ENCODE peak calls at places on chromosomes 4 and X, in ten cellular contexts. D, S, C, E, F, H, W, U, P and B are unnamed samples.

GRCh38 chr4:13289391-13289790 is 194.7 kb downstream of the RAB28 start:
- DNase-seq in D (no peak), S (no peak), C (no peak), E (no peak), F (peak; percentile 36), H (no peak), W (no peak), U (peak; percentile 85), P (no peak), B (peak; percentile 55)

GRCh38 chr4:92210906-92211305 is 92.9 kb upstream of the GRID2 start:
- DNase-seq in D (no peak), S (no peak), C (no peak), E (no peak), F (no peak), H (no peak), W (no peak), U (no peak), P (no peak), B (no peak)

GRCh38 chr4:150960818-150961217 is 54.3 kb downstream of the LRBA start:
- DNase-seq in D (peak; percentile 37), S (no peak), C (no peak), E (no peak), F (peak; percentile 31), H (no peak), W (no peak), U (peak; percentile 73), P (peak; percentile 15), B (no peak)

GRCh38 chr4:165765053-165765452 is 108.0 kb upstream of the TLL1 start:
- DNase-seq in D (no peak), S (no peak), C (no peak), E (no peak), F (no peak), H (no peak), W (no peak), U (peak; percentile 15), P (no peak), B (no peak)

GRCh38 chr4:88528861-88529260 is 5.3 kb upstream of the PYURF start:
- DNase-seq in D (no peak), S (no peak), C (no peak), E (no peak), F (peak; percentile 42), H (no peak), W (no peak), U (peak; percentile 24), P (no peak), B (peak; percentile 44)

GRCh38 chr4:88706574-88706973 is 8.9 kb upstream of the NAP1L5 start:
- DNase-seq in D (no peak), S (no peak), C (peak; percentile 28), E (no peak), F (peak; percentile 82), H (no peak), W (no peak), U (peak; percentile 85), P (peak; percentile 23), B (peak; percentile 82)

GRCh38 chr4:112168719-112169500 is 23.7 kb downstream of the FAM241A start:
- DNase-seq in D (no peak), S (no peak), C (no peak), E (no peak), F (no peak), H (no peak), W (no peak), U (no peak), P (no peak), B (no peak)

GRCh38 chrX:103629295-103630170 is 758 bp downstream of the TCEAL1 start:
- DNase-seq in D (peak; percentile 40), S (no peak), C (peak; percentile 61), E (no peak), F (peak; percentile 77), H (peak; percentile 32), W (peak; percentile 60), U (peak; percentile 73), P (peak; percentile 57), B (peak; percentile 65)

GRCh38 chr4:157992038-157992706 is 180.7 kb downstream of the GASK1B start:
- DNase-seq in D (no peak), S (no peak), C (peak; percentile 33), E (no peak), F (peak; percentile 91), H (peak; percentile 21), W (no peak), U (peak; percentile 91), P (peak; percentile 62), B (peak; percentile 93)

GRCh38 chrX:6262959-6263358 is 34.3 kb upstream of the NLGN4X start:
- DNase-seq in D (no peak), S (no peak), C (no peak), E (no peak), F (no peak), H (no peak), W (no peak), U (no peak), P (no peak), B (no peak)

GRCh38 chrX:124530803-124531202 is 184.4 kb downstream of the SH2D1A start:
- DNase-seq in D (no peak), S (no peak), C (no peak), E (no peak), F (no peak), H (no peak), W (no peak), U (no peak), P (no peak), B (no peak)

GRCh38 chr4:1011022-1011694 is at the start of gene FGFRL1:
- DNase-seq in D (peak; percentile 96), S (peak; percentile 92), C (peak; percentile 94), E (peak; percentile 89), F (peak; percentile 85), H (peak; percentile 93), W (peak; percentile 96), U (peak; percentile 87), P (peak; percentile 76), B (peak; percentile 77)

GRCh38 chr4:123976285-123976684 is 579.7 kb downstream of the SPRY1 start:
- DNase-seq in D (no peak), S (no peak), C (no peak), E (no peak), F (peak; percentile 68), H (no peak), W (no peak), U (peak; percentile 46), P (no peak), B (no peak)

GRCh38 chrX:44914532-44915198 is 41.7 kb downstream of the KDM6A start:
- DNase-seq in D (no peak), S (no peak), C (no peak), E (no peak), F (peak; percentile 48), H (no peak), W (no peak), U (peak; percentile 72), P (no peak), B (peak; percentile 56)

GRCh38 chr4:140726776-140727500 is 29.2 kb downstream of the TBC1D9 start:
- DNase-seq in D (no peak), S (no peak), C (peak; percentile 11), E (no peak), F (no peak), H (no peak), W (no peak), U (peak; percentile 25), P (no peak), B (peak; percentile 82)

GRCh38 chrX:7108995-7109634 is 38.4 kb upstream of the STS start:
- DNase-seq in D (no peak), S (no peak), C (no peak), E (no peak), F (no peak), H (no peak), W (no peak), U (no peak), P (peak; percentile 15), B (no peak)

GRCh38 chr4:30719363-30720020 is 677 bp upstream of the PCDH7 start:
- DNase-seq in D (peak; percentile 52), S (no peak), C (no peak), E (no peak), F (peak; percentile 73), H (peak; percentile 18), W (peak; percentile 40), U (peak; percentile 58), P (peak; percentile 58), B (peak; percentile 71)

GRCh38 chrX:107676559-107677378 is 48.5 kb downstream of the PRPS1 start:
- DNase-seq in D (peak; percentile 77), S (no peak), C (peak; percentile 63), E (peak; percentile 59), F (peak; percentile 97), H (no peak), W (peak; percentile 74), U (peak; percentile 97), P (no peak), B (peak; percentile 88)

GRCh38 chr4:80216100-80216761 is 18.9 kb downstream of the PRDM8 start:
- DNase-seq in D (no peak), S (no peak), C (no peak), E (no peak), F (no peak), H (no peak), W (no peak), U (no peak), P (no peak), B (no peak)

GRCh38 chr4:122702939-122703338 is 29.6 kb upstream of the BBS12 start:
- DNase-seq in D (peak; percentile 68), S (no peak), C (no peak), E (no peak), F (no peak), H (no peak), W (peak; percentile 61), U (no peak), P (no peak), B (no peak)
- TF ChIP-seq CTCF in D (no peak), S (no peak), C (no peak), E (no peak), F (no peak), H (no peak), W (no peak), U (no peak), P (no peak), B (no peak)

DNA sequence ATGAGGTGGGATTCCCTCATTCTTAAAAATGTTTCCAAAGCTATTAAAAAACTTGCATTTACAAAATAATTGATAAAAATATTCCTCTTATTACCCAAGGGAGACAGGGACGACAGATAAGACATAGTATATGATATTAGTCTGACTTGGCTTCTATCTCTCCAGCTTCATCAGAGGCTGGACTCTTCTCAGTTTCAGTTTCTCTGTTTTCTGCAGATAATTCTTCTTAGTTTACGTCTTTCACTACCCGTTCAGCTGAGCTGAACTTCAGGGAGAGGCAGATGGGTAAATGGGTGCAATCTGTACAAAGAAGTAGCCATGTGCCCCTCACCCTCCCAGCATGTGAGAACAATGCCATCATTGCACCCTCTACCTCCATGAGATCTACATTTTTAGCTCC is 214.0 kb upstream of the SLIT2 start:
- DNase-seq in D (no peak), S (no peak), C (no peak), E (no peak), F (no peak), H (no peak), W (no peak), U (no peak), P (no peak), B (peak; percentile 2)
- TF ChIP-seq CTCF in D (no peak), S (no peak), C (no peak), E (no peak), F (no peak), H (no peak), W (no peak), U (no peak), P (no peak), B (no peak)

GRCh38 chrX:17564689-17565409 is 172.4 kb upstream of the SCML1 start:
- DNase-seq in D (no peak), S (no peak), C (no peak), E (no peak), F (peak; percentile 73), H (no peak), W (no peak), U (peak; percentile 37), P (no peak), B (peak; percentile 63)
- TF ChIP-seq CTCF in D (no peak), S (no peak), C (no peak), E (no peak), F (no peak), H (no peak), W (no peak), U (no peak), P (no peak), B (no peak)

GRCh38 chr4:143336828-143337599 is at the start of gene GAB1:
- DNase-seq in D (peak; percentile 77), S (no peak), C (peak; percentile 40), E (no peak), F (peak; percentile 85), H (peak; percentile 76), W (peak; percentile 86), U (peak; percentile 78), P (peak; percentile 48), B (peak; percentile 62)
- TF ChIP-seq CTCF in D (no peak), S (no peak), C (no peak), E (peak; percentile 11), F (peak; percentile 19), H (peak; percentile 34), W (peak; percentile 38), U (peak; percentile 21), P (no peak), B (no peak)